ENCODE peak calls at places on chromosome 1, in four cellular contexts. R is GM12878, S is K562, O is HepG2. E is an unnamed sample. For H3K4me1, the result is how much of the 10 kb centered on the place peaks cover.

GRCh38 chr1:110119843-110120242 is 7.6 kb downstream of the UBL4B start:
- DNase-seq in R (no peak), S (no peak), O (no peak), E (no peak)

GRCh38 chr1:83978056-83978455 is 20.9 kb downstream of the TTLL7 start:
- DNase-seq in S (no peak), O (no peak), R (no peak), E (no peak)

GRCh38 chr1:169309178-169310166 is 58.1 kb downstream of the NME7 start:
- DNase-seq in S (peak), R (peak), O (no peak), E (no peak)

GRCh38 chr1:153977250-153978240 is at the start of gene JTB:
- DNase-seq in R (no peak), O (peak), S (peak), E (peak)

GRCh38 chr1:198856601-198857000 is 217.8 kb downstream of the PTPRC start:
- DNase-seq in R (no peak), S (no peak), O (no peak), E (no peak)

GRCh38 chr1:2494323-2494693 is 18.2 kb downstream of the PLCH2 start:
- DNase-seq in O (peak), S (no peak), R (no peak), E (peak)

GRCh38 chr1:87902830-87903614 is 574.3 kb downstream of the LMO4 start:
- DNase-seq in O (no peak), R (no peak), S (no peak), E (no peak)

GRCh38 chr1:186957339-186957738 is 128.6 kb downstream of the PLA2G4A start:
- DNase-seq in S (no peak), O (no peak), R (no peak), E (no peak)

GRCh38 chr1:96144636-96145035 is 576.9 kb upstream of the PTBP2 start:
- DNase-seq in O (no peak), S (no peak), R (no peak), E (no peak)

GRCh38 chr1:110242731-110243130 is 32.6 kb downstream of the KCNC4 start:
- DNase-seq in S (no peak), O (no peak), R (no peak), E (no peak)

GRCh38 chr1:207752456-207753132 is 740 bp downstream of the CD46 start:
- DNase-seq in O (peak), S (no peak), R (no peak), E (peak)

GRCh38 chr1:16233431-16233830 is 3.6 kb downstream of the CPLANE2 start:
- DNase-seq in S (no peak), O (no peak), R (no peak), E (no peak)

DNA sequence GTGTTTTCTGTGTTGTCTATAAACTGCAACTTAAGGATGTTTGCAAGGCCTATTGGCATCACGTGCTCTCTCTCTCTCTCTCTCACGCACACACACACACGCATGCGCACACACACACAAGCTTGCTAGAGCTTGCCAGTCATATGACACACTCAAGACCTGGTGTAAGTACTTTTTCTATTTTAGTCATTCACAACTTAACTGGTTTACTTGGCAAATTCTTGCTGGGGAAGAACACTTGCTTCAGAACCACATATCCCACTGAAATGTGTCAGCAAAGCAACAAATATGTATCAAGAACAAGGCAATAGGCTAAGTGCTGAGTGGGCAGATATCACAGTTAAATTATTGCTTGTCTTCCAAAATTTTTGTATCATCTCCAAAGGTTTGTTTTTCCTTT is 107.8 kb downstream of the DISC1 start:
- DNase-seq in S (no peak), O (no peak), R (no peak), E (no peak)
- TF ChIP-seq POLR2AphosphoS2 in S (no peak), O (no peak), R (no peak), E (no peak)

DNA sequence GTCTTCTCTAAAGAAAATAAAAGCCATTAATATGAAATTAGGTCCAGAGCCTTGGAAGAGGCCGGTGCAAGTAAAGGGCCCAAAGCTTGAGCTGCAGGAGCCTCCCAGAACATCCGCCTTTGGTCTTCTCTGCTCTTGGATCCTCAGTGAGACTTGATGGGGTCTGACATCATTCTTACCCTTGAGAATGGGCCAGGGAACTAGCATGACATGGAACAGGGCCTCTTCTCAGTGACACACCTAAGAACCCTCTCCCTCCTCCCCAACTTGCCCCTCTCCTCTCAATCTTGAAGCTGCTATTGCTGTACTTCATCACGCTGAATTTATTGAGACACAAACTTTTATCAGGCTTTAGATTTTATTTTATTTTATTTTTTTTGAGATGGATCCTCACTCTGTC is 40.3 kb upstream of the SRSF10 start:
- DNase-seq in R (no peak), S (peak), O (no peak), E (no peak)
- H3K4me1 ChIP-seq in R (under half), S (under half), O (half or more), E (half or more)

GRCh38 chr1:203001986-203002385 is 5.2 kb upstream of the TMEM183A start:
- DNase-seq in S (no peak), R (no peak), O (peak), E (no peak)

GRCh38 chr1:203002951-203003350 is 4.2 kb upstream of the TMEM183A start:
- DNase-seq in O (no peak), R (no peak), S (no peak), E (no peak)

GRCh38 chr1:203000217-203000944 is 6.8 kb upstream of the TMEM183A start:
- DNase-seq in O (no peak), S (no peak), R (no peak), E (no peak)

GRCh38 chr1:202994756-202995155 is 12.4 kb upstream of the TMEM183A start:
- DNase-seq in R (no peak), S (no peak), O (no peak), E (no peak)

DNA sequence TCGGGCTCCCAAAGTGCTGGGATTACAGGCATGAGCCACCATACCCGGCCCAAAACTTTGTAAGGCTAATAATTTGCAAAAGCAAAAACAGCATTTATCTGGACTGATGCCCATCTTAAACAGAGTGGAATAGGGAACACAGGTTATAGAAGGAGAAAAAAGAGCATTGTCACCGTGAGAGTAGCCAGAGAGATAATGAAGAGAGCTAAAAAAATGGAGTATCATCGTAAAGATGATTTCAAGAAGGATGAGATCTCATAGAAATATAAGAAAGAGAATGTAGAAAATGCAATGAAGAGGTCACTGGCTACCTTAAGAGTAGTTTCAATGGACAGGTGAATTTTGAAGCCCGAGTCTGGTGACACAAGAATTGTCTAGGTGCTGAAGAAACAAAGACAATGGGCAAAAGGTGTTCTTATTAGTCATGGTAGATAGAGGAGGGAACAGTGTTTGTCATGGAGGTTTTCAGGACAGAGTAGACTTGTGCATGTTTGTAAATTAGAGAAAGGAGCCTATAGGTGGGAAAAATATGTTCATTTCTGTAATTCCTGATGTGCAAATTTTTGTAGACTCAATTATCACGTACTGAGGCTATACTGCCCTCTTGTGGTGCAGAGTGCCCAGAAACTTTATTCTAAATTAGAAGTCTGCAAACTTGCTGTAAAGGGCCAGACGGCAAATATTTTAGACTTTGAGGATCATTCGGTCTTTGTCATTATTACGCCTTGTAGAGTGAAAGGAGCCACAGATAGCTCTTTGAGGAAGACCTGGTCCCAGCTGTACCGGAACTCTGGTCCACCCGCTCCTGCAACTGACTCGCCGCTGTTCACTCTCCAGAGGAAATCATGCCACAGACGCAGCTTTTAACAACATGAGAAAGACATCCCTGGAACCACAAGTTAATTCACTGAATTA is 8.1 kb upstream of the TMEM183A start:
- DNase-seq in R (peak), O (peak), S (peak), E (peak)
- TF ChIP-seq HDAC2 in R (no peak), O (no peak), S (peak), E (no peak)

DNA sequence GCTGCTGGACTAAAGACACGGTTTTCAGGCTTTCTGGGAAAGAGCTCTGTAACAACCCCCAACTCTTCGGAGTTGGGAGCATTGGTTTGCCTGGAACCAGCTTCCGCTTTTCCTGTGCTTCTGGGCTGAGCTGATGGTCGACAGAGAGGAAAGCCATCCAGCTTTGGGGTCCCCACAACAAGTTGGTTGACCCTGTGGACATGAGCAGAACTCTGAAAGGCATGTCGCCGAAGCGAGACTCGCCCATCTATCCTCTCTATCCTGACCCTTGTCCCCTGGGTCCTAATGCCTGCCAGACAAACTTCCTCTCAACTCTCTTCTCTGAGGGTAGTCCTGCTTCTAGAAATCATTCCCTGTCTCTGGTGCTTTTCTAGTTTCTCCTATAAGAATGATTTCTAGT is 31.9 kb upstream of the FCGR2A start:
- DNase-seq in S (no peak), O (peak), R (no peak), E (peak)
- TF ChIP-seq POLR2AphosphoS2 in S (no peak), O (no peak), R (no peak), E (no peak)

DNA sequence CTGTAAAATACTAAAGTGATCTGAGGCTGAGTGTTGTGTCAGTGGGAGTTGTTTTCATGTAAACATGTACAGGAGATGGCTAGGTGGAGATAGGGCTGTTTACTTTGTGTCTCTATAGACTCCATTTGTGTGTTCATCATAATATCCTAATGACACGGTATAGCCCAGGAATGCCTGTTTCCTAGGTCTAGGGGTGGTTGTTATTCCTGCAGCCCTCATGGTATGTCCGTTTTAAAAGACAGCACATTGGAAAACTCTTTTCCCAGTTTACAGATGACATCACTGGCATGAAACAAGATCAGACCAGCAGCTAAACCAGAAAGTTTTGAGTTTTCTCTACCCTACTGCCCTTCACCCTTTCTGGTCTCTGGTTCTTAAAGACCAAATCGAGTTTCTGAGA is 227.3 kb upstream of the TMEM51 start:
- DNase-seq in O (no peak), S (no peak), R (no peak), E (no peak)
- H3K4me1 ChIP-seq in O (half or more), S (under half), R (under half), E (under half)

GRCh38 chr1:11125931-11126330 is 26.3 kb upstream of the EXOSC10 start:
- DNase-seq in R (no peak), S (no peak), O (no peak), E (no peak)
- TF ChIP-seq HDAC2 in R (no peak), S (no peak), O (no peak), E (no peak)